ENCODE peak calls at places on chromosome 16, in eight cellular contexts. F is RPMI7951, L is retina, O is NCI-H1105, Q is NCI-H2081, D is WTC11, U is midbrain, M is HTR-8/SVneo. A is an unnamed sample.

GRCh38 chr16:73093146-73094144 is 45.5 kb upstream of the ZFHX3 start:
- DNase-seq in F (no peak), L (no peak), O (no peak), Q (peak; percentile 19), D (no peak), U (no peak), M (no peak), A (no peak)

GRCh38 chr16:23174622-23175021 is 7.9 kb upstream of the SCNN1G start:
- DNase-seq in F (peak; percentile 20), L (no peak), O (no peak), Q (no peak), D (no peak), U (no peak), M (no peak), A (no peak)

GRCh38 chr16:86896976-86897375 is 318.6 kb downstream of the FOXL1 start:
- DNase-seq in F (no peak), L (peak; percentile 59), O (no peak), Q (no peak), D (no peak), U (no peak), M (no peak), A (no peak)

GRCh38 chr16:58022601-58023371 is 2.8 kb upstream of the MMP15 start:
- DNase-seq in F (peak; percentile 30), L (peak; percentile 62), O (peak; percentile 72), Q (peak; percentile 65), D (no peak), U (peak; percentile 50), M (no peak), A (peak; percentile 92)

GRCh38 chr16:67773569-67774456 is 32.5 kb downstream of the RANBP10 start:
- DNase-seq in F (no peak), L (no peak), O (no peak), Q (no peak), D (no peak), U (no peak), M (no peak), A (no peak)

GRCh38 chr16:84839956-84840355 is 20.2 kb downstream of the CRISPLD2 start:
- DNase-seq in F (peak; percentile 93), L (no peak), O (no peak), Q (no peak), D (peak; percentile 40), U (no peak), M (peak; percentile 84), A (no peak)

GRCh38 chr16:29863669-29863984 is 601 bp upstream of the CDIPT start:
- DNase-seq in F (no peak), L (no peak), O (no peak), Q (no peak), D (no peak), U (no peak), M (no peak), A (no peak)

GRCh38 chr16:68445458-68445857 is 2.9 kb downstream of the SMPD3 start:
- DNase-seq in F (peak; percentile 40), L (peak; percentile 69), O (peak; percentile 59), Q (peak; percentile 73), D (peak; percentile 82), U (peak; percentile 60), M (peak; percentile 36), A (peak; percentile 83)

GRCh38 chr16:25966172-25967097 is 274.7 kb downstream of the HS3ST4 start:
- DNase-seq in F (no peak), L (no peak), O (no peak), Q (no peak), D (no peak), U (no peak), M (no peak), A (no peak)

GRCh38 chr16:89958068-89958467 is 9.5 kb downstream of the DEF8 start:
- DNase-seq in F (peak; percentile 18), L (peak; percentile 68), O (no peak), Q (no peak), D (peak; percentile 66), U (peak; percentile 17), M (peak; percentile 33), A (no peak)

GRCh38 chr16:64181526-64181925 is 940.3 kb downstream of the CDH11 start:
- DNase-seq in F (no peak), L (no peak), O (no peak), Q (no peak), D (no peak), U (no peak), M (no peak), A (no peak)

GRCh38 chr16:72990003-72990521 is 57.9 kb downstream of the ZFHX3 start:
- DNase-seq in F (peak; percentile 88), L (peak; percentile 26), O (no peak), Q (peak; percentile 14), D (no peak), U (peak; percentile 40), M (peak; percentile 77), A (no peak)

GRCh38 chr16:78973041-78973440 is 627.5 kb downstream of the MAF start:
- DNase-seq in F (no peak), L (peak; percentile 65), O (peak; percentile 27), Q (no peak), D (no peak), U (no peak), M (no peak), A (no peak)

GRCh38 chr16:87616556-87616955 is 14.2 kb downstream of the JPH3 start:
- DNase-seq in F (peak; percentile 24), L (no peak), O (no peak), Q (no peak), D (no peak), U (no peak), M (no peak), A (no peak)

GRCh38 chr16:81755915-81756644 is 23.0 kb upstream of the PLCG2 start:
- DNase-seq in F (no peak), L (no peak), O (no peak), Q (no peak), D (no peak), U (no peak), M (no peak), A (no peak)

GRCh38 chr16:52557236-52557635 is 10.3 kb upstream of the TOX3 start:
- DNase-seq in F (no peak), L (no peak), O (no peak), Q (no peak), D (no peak), U (no peak), M (no peak), A (no peak)

GRCh38 chr16:83374951-83375350 is 432.8 kb upstream of the HSBP1 start:
- DNase-seq in F (no peak), L (no peak), O (no peak), Q (no peak), D (no peak), U (no peak), M (no peak), A (no peak)

GRCh38 chr16:27311897-27312303 is 1.9 kb upstream of the IL4R start:
- DNase-seq in F (no peak), L (no peak), O (no peak), Q (no peak), D (no peak), U (no peak), M (no peak), A (no peak)

GRCh38 chr16:79691001-79691400 is 90.5 kb upstream of the MAF start:
- DNase-seq in F (no peak), L (no peak), O (no peak), Q (no peak), D (no peak), U (no peak), M (no peak), A (no peak)

GRCh38 chr16:27235055-27235937 is 32.0 kb downstream of the KDM8 start:
- DNase-seq in F (peak; percentile 90), L (peak; percentile 66), O (peak; percentile 73), Q (peak; percentile 20), D (peak; percentile 46), U (peak; percentile 75), M (peak; percentile 75), A (peak; percentile 43)

GRCh38 chr16:8720080-8720966 is 45.9 kb downstream of the ABAT start:
- DNase-seq in F (no peak), L (peak; percentile 93), O (peak; percentile 88), Q (peak; percentile 0), D (peak; percentile 55), U (peak; percentile 27), M (no peak), A (no peak)

GRCh38 chr16:12462690-12463646 is 340.7 kb downstream of the CPPED1 start:
- DNase-seq in F (peak; percentile 58), L (no peak), O (no peak), Q (no peak), D (no peak), U (no peak), M (peak; percentile 32), A (no peak)

GRCh38 chr16:15677447-15677846 is 27.4 kb downstream of the NDE1 start:
- DNase-seq in F (no peak), L (no peak), O (no peak), Q (no peak), D (no peak), U (no peak), M (no peak), A (no peak)

GRCh38 chr16:566475-567361 is at the start of gene NHLRC4:
- DNase-seq in F (peak; percentile 39), L (peak; percentile 73), O (no peak), Q (peak; percentile 25), D (peak; percentile 76), U (no peak), M (peak; percentile 41), A (no peak)

GRCh38 chr16:89422905-89423630 is 67.3 kb downstream of the ANKRD11 start:
- DNase-seq in F (peak; percentile 83), L (no peak), O (no peak), Q (no peak), D (no peak), U (no peak), M (no peak), A (no peak)